ENCODE peak calls at places on chromosomes 7 and 10, in eight cellular contexts. One of them, this sample, is unnamed.

GRCh38 chr10:127556911-127557310 is 7.8 kb downstream of the NPS start:
- DNase-seq in foreskin fibroblast: no peak
- DNase-seq in cardiac fibroblast: no peak
- DNase-seq in RWPE1: peak
- DNase-seq in WTC11: peak
- DNase-seq in fibroblast of mammary gland: peak
- DNase-seq in cardiac muscle cell: no peak
- DNase-seq in brain microvascular endothelial cell: peak
- DNase-seq in this sample: peak

GRCh38 chr7:117982071-117983055 is 109.1 kb upstream of the CTTNBP2 start:
- DNase-seq in foreskin fibroblast: no peak
- DNase-seq in cardiac fibroblast: no peak
- DNase-seq in RWPE1: no peak
- DNase-seq in WTC11: no peak
- DNase-seq in fibroblast of mammary gland: no peak
- DNase-seq in cardiac muscle cell: no peak
- DNase-seq in brain microvascular endothelial cell: no peak
- DNase-seq in this sample: no peak

GRCh38 chr7:46610746-46611145 is 689.7 kb upstream of the IGFBP3 start:
- DNase-seq in foreskin fibroblast: peak
- DNase-seq in cardiac fibroblast: peak
- DNase-seq in RWPE1: no peak
- DNase-seq in WTC11: no peak
- DNase-seq in fibroblast of mammary gland: no peak
- DNase-seq in cardiac muscle cell: no peak
- DNase-seq in brain microvascular endothelial cell: no peak
- DNase-seq in this sample: no peak

GRCh38 chr7:92313055-92313454 is 67.3 kb downstream of the ANKIB1 start:
- DNase-seq in foreskin fibroblast: no peak
- DNase-seq in cardiac fibroblast: no peak
- DNase-seq in RWPE1: no peak
- DNase-seq in WTC11: no peak
- DNase-seq in fibroblast of mammary gland: no peak
- DNase-seq in cardiac muscle cell: no peak
- DNase-seq in brain microvascular endothelial cell: no peak
- DNase-seq in this sample: no peak

GRCh38 chr7:97025983-97026704 is 1.5 kb upstream of the DLX5 start:
- DNase-seq in foreskin fibroblast: peak
- DNase-seq in cardiac fibroblast: peak
- DNase-seq in RWPE1: no peak
- DNase-seq in WTC11: no peak
- DNase-seq in fibroblast of mammary gland: no peak
- DNase-seq in cardiac muscle cell: peak
- DNase-seq in brain microvascular endothelial cell: no peak
- DNase-seq in this sample: no peak

GRCh38 chr7:30471205-30471604 is 7.4 kb downstream of the NOD1 start:
- DNase-seq in foreskin fibroblast: no peak
- DNase-seq in cardiac fibroblast: no peak
- DNase-seq in RWPE1: no peak
- DNase-seq in WTC11: no peak
- DNase-seq in fibroblast of mammary gland: no peak
- DNase-seq in cardiac muscle cell: no peak
- DNase-seq in brain microvascular endothelial cell: no peak
- DNase-seq in this sample: no peak

GRCh38 chr10:71276873-71277272 is 42.2 kb upstream of the SLC29A3 start:
- DNase-seq in foreskin fibroblast: no peak
- DNase-seq in cardiac fibroblast: no peak
- DNase-seq in RWPE1: no peak
- DNase-seq in WTC11: no peak
- DNase-seq in fibroblast of mammary gland: no peak
- DNase-seq in cardiac muscle cell: no peak
- DNase-seq in brain microvascular endothelial cell: no peak
- DNase-seq in this sample: no peak

GRCh38 chr10:91190388-91190870 is 30.0 kb upstream of the PCGF5 start:
- DNase-seq in foreskin fibroblast: peak
- DNase-seq in cardiac fibroblast: peak
- DNase-seq in RWPE1: no peak
- DNase-seq in WTC11: no peak
- DNase-seq in fibroblast of mammary gland: peak
- DNase-seq in cardiac muscle cell: peak
- DNase-seq in brain microvascular endothelial cell: peak
- DNase-seq in this sample: no peak

GRCh38 chr7:141208539-141208938 is 134.7 kb downstream of the TMEM178B start:
- DNase-seq in foreskin fibroblast: no peak
- DNase-seq in cardiac fibroblast: no peak
- DNase-seq in RWPE1: no peak
- DNase-seq in WTC11: peak
- DNase-seq in fibroblast of mammary gland: no peak
- DNase-seq in cardiac muscle cell: no peak
- DNase-seq in brain microvascular endothelial cell: no peak
- DNase-seq in this sample: no peak

GRCh38 chr10:70145666-70146488 is 623 bp downstream of the TYSND1 start:
- DNase-seq in foreskin fibroblast: peak
- DNase-seq in cardiac fibroblast: peak
- DNase-seq in RWPE1: peak
- DNase-seq in WTC11: peak
- DNase-seq in fibroblast of mammary gland: peak
- DNase-seq in cardiac muscle cell: peak
- DNase-seq in brain microvascular endothelial cell: peak
- DNase-seq in this sample: peak

GRCh38 chr7:26423436-26423835 is 131.8 kb downstream of the SNX10 start:
- DNase-seq in foreskin fibroblast: no peak
- DNase-seq in cardiac fibroblast: no peak
- DNase-seq in RWPE1: no peak
- DNase-seq in WTC11: no peak
- DNase-seq in fibroblast of mammary gland: no peak
- DNase-seq in cardiac muscle cell: no peak
- DNase-seq in brain microvascular endothelial cell: no peak
- DNase-seq in this sample: no peak

GRCh38 chr7:127375626-127376025 is 16.9 kb downstream of the ZNF800 start:
- DNase-seq in foreskin fibroblast: no peak
- DNase-seq in cardiac fibroblast: no peak
- DNase-seq in RWPE1: no peak
- DNase-seq in WTC11: no peak
- DNase-seq in fibroblast of mammary gland: no peak
- DNase-seq in cardiac muscle cell: no peak
- DNase-seq in brain microvascular endothelial cell: no peak
- DNase-seq in this sample: no peak

GRCh38 chr7:128247640-128248194 is 6.6 kb downstream of the LEP start:
- DNase-seq in foreskin fibroblast: peak
- DNase-seq in cardiac fibroblast: peak
- DNase-seq in RWPE1: no peak
- DNase-seq in WTC11: no peak
- DNase-seq in fibroblast of mammary gland: peak
- DNase-seq in cardiac muscle cell: peak
- DNase-seq in brain microvascular endothelial cell: peak
- DNase-seq in this sample: no peak

GRCh38 chr10:5092848-5093790 is 1.1 kb upstream of the AKR1C3 start:
- DNase-seq in foreskin fibroblast: no peak
- DNase-seq in cardiac fibroblast: no peak
- DNase-seq in RWPE1: no peak
- DNase-seq in WTC11: no peak
- DNase-seq in fibroblast of mammary gland: no peak
- DNase-seq in cardiac muscle cell: no peak
- DNase-seq in brain microvascular endothelial cell: no peak
- DNase-seq in this sample: no peak

GRCh38 chr10:119509909-119510451 is 32.5 kb downstream of the RGS10 start:
- DNase-seq in foreskin fibroblast: peak
- DNase-seq in cardiac fibroblast: peak
- DNase-seq in RWPE1: peak
- DNase-seq in WTC11: no peak
- DNase-seq in fibroblast of mammary gland: no peak
- DNase-seq in cardiac muscle cell: peak
- DNase-seq in brain microvascular endothelial cell: no peak
- DNase-seq in this sample: no peak

GRCh38 chr7:155372782-155373358 is 75.2 kb downstream of the INSIG1 start:
- DNase-seq in foreskin fibroblast: no peak
- DNase-seq in cardiac fibroblast: no peak
- DNase-seq in RWPE1: no peak
- DNase-seq in WTC11: no peak
- DNase-seq in fibroblast of mammary gland: no peak
- DNase-seq in cardiac muscle cell: no peak
- DNase-seq in brain microvascular endothelial cell: no peak
- DNase-seq in this sample: no peak

GRCh38 chr7:155369766-155370165 is 72.1 kb downstream of the INSIG1 start:
- DNase-seq in foreskin fibroblast: no peak
- DNase-seq in cardiac fibroblast: no peak
- DNase-seq in RWPE1: no peak
- DNase-seq in WTC11: no peak
- DNase-seq in fibroblast of mammary gland: no peak
- DNase-seq in cardiac muscle cell: no peak
- DNase-seq in brain microvascular endothelial cell: no peak
- DNase-seq in this sample: no peak

GRCh38 chr7:155373359-155374273 is 75.9 kb downstream of the INSIG1 start:
- DNase-seq in foreskin fibroblast: peak
- DNase-seq in cardiac fibroblast: no peak
- DNase-seq in RWPE1: no peak
- DNase-seq in WTC11: peak
- DNase-seq in fibroblast of mammary gland: no peak
- DNase-seq in cardiac muscle cell: peak
- DNase-seq in brain microvascular endothelial cell: no peak
- DNase-seq in this sample: no peak

GRCh38 chr7:155371331-155371883 is 73.7 kb downstream of the INSIG1 start:
- DNase-seq in foreskin fibroblast: no peak
- DNase-seq in cardiac fibroblast: no peak
- DNase-seq in RWPE1: no peak
- DNase-seq in WTC11: no peak
- DNase-seq in fibroblast of mammary gland: no peak
- DNase-seq in cardiac muscle cell: no peak
- DNase-seq in brain microvascular endothelial cell: no peak
- DNase-seq in this sample: no peak

DNA sequence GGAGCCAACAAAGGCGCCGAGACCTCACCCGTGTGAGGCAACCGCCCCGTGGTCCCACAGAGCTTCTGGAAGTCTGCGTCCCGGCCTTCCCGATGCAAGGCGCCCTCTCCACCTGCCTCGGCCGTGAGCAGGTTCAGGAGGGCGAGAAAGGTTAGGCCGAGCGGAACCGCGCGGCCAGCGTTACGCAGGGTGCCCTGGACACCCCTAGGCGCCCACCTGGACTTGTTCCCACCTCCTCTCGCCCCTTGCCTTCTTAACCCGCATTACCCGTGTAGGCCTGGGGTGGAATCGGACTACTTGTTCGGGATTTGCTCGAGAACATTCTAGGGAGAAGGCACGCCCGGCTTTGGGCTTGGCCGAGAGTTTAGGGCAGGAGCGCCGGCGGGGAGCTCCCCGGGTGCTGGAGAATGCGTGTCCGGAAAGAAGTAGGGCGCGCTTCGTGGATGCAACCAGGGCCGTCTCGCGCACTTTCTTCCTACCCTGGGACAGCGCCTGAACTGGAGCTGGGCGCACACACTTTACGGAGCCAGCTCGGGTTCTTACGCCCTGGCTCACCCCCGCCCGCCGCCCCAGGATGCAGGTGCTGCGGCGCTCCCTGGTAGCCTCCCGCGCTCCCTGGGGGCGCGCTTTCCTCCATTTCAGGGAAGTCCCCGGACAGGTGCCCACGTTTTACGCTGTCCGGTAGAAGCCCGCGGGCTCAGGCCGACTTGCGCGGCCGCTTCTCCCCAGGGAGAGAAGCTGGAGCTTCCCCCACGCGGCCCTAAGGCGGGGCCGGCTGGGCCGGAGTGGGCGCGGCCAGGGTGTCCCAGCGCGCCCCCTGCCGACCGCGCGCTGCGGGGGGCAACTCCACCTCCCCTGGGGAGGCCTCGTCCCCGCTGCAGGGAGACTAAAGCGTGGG is 74.5 kb downstream of the INSIG1 start:
- DNase-seq in foreskin fibroblast: peak
- DNase-seq in cardiac fibroblast: no peak
- DNase-seq in RWPE1: no peak
- DNase-seq in WTC11: no peak
- DNase-seq in fibroblast of mammary gland: no peak
- DNase-seq in cardiac muscle cell: no peak
- DNase-seq in brain microvascular endothelial cell: no peak
- DNase-seq in this sample: no peak
- TF ChIP-seq CTCF in foreskin fibroblast: no peak
- TF ChIP-seq CTCF in cardiac fibroblast: no peak
- TF ChIP-seq CTCF in RWPE1: peak
- TF ChIP-seq CTCF in WTC11: no peak
- TF ChIP-seq CTCF in fibroblast of mammary gland: no peak
- TF ChIP-seq CTCF in cardiac muscle cell: peak
- TF ChIP-seq CTCF in brain microvascular endothelial cell: no peak
- TF ChIP-seq CTCF in this sample: no peak

GRCh38 chr7:20249924-20250323 is 32.7 kb upstream of the MACC1 start:
- DNase-seq in foreskin fibroblast: no peak
- DNase-seq in cardiac fibroblast: no peak
- DNase-seq in RWPE1: no peak
- DNase-seq in WTC11: no peak
- DNase-seq in fibroblast of mammary gland: no peak
- DNase-seq in cardiac muscle cell: no peak
- DNase-seq in brain microvascular endothelial cell: no peak
- DNase-seq in this sample: no peak
- TF ChIP-seq CTCF in foreskin fibroblast: no peak
- TF ChIP-seq CTCF in cardiac fibroblast: no peak
- TF ChIP-seq CTCF in RWPE1: no peak
- TF ChIP-seq CTCF in WTC11: no peak
- TF ChIP-seq CTCF in fibroblast of mammary gland: no peak
- TF ChIP-seq CTCF in cardiac muscle cell: no peak
- TF ChIP-seq CTCF in brain microvascular endothelial cell: no peak
- TF ChIP-seq CTCF in this sample: no peak

GRCh38 chr7:1571261-1571650 is 1.4 kb upstream of the PSMG3 start:
- DNase-seq in foreskin fibroblast: peak
- DNase-seq in cardiac fibroblast: peak
- DNase-seq in RWPE1: peak
- DNase-seq in WTC11: no peak
- DNase-seq in fibroblast of mammary gland: peak
- DNase-seq in cardiac muscle cell: peak
- DNase-seq in brain microvascular endothelial cell: peak
- DNase-seq in this sample: no peak

GRCh38 chr7:1569440-1569832 is 396 bp downstream of the PSMG3 start:
- DNase-seq in foreskin fibroblast: no peak
- DNase-seq in cardiac fibroblast: no peak
- DNase-seq in RWPE1: no peak
- DNase-seq in WTC11: no peak
- DNase-seq in fibroblast of mammary gland: no peak
- DNase-seq in cardiac muscle cell: no peak
- DNase-seq in brain microvascular endothelial cell: no peak
- DNase-seq in this sample: no peak

GRCh38 chr7:1572111-1572510 is 2.3 kb upstream of the PSMG3 start:
- DNase-seq in foreskin fibroblast: no peak
- DNase-seq in cardiac fibroblast: no peak
- DNase-seq in RWPE1: no peak
- DNase-seq in WTC11: no peak
- DNase-seq in fibroblast of mammary gland: no peak
- DNase-seq in cardiac muscle cell: no peak
- DNase-seq in brain microvascular endothelial cell: no peak
- DNase-seq in this sample: no peak

GRCh38 chr7:1569016-1569415 is 816 bp downstream of the PSMG3 start:
- DNase-seq in foreskin fibroblast: peak
- DNase-seq in cardiac fibroblast: peak
- DNase-seq in RWPE1: no peak
- DNase-seq in WTC11: no peak
- DNase-seq in fibroblast of mammary gland: peak
- DNase-seq in cardiac muscle cell: peak
- DNase-seq in brain microvascular endothelial cell: peak
- DNase-seq in this sample: no peak

GRCh38 chr7:1569833-1570632 is at the start of gene PSMG3:
- DNase-seq in foreskin fibroblast: peak
- DNase-seq in cardiac fibroblast: peak
- DNase-seq in RWPE1: peak
- DNase-seq in WTC11: peak
- DNase-seq in fibroblast of mammary gland: peak
- DNase-seq in cardiac muscle cell: peak
- DNase-seq in brain microvascular endothelial cell: peak
- DNase-seq in this sample: peak
- TF ChIP-seq CTCF in foreskin fibroblast: peak
- TF ChIP-seq CTCF in cardiac fibroblast: peak
- TF ChIP-seq CTCF in RWPE1: no peak
- TF ChIP-seq CTCF in WTC11: no peak
- TF ChIP-seq CTCF in fibroblast of mammary gland: peak
- TF ChIP-seq CTCF in cardiac muscle cell: peak
- TF ChIP-seq CTCF in brain microvascular endothelial cell: peak
- TF ChIP-seq CTCF in this sample: no peak

GRCh38 chr10:37434091-37434490 is 308.7 kb downstream of the ANKRD30A start:
- DNase-seq in foreskin fibroblast: no peak
- DNase-seq in cardiac fibroblast: peak
- DNase-seq in RWPE1: peak
- DNase-seq in WTC11: no peak
- DNase-seq in fibroblast of mammary gland: no peak
- DNase-seq in cardiac muscle cell: no peak
- DNase-seq in brain microvascular endothelial cell: no peak
- DNase-seq in this sample: no peak
- TF ChIP-seq CTCF in foreskin fibroblast: no peak
- TF ChIP-seq CTCF in cardiac fibroblast: no peak
- TF ChIP-seq CTCF in RWPE1: peak
- TF ChIP-seq CTCF in WTC11: no peak
- TF ChIP-seq CTCF in fibroblast of mammary gland: peak
- TF ChIP-seq CTCF in cardiac muscle cell: no peak
- TF ChIP-seq CTCF in brain microvascular endothelial cell: no peak
- TF ChIP-seq CTCF in this sample: no peak